ENCODE peak calls at places on chromosomes 4 and X, in four cellular contexts. J is mesenchymal stem cell; P is CD4-positive, alpha-beta memory T cell; D is CD8-positive, alpha-beta memory T cell. O is an unnamed sample.

GRCh38 chrX:153643431-153644351 is 3.3 kb upstream of the DUSP9 start:
- DNase-seq in D (no peak), J (peak), P (no peak), O (no peak)

GRCh38 chr4:6331018-6331417 is 61.4 kb downstream of the WFS1 start:
- DNase-seq in D (no peak), P (peak), J (peak), O (peak)

GRCh38 chrX:37371578-37371981 is 22.4 kb downstream of the PRRG1 start:
- DNase-seq in D (no peak), J (no peak), P (no peak), O (no peak)

GRCh38 chr4:8274772-8275241 is 5.3 kb downstream of the HTRA3 start:
- DNase-seq in D (no peak), J (peak), P (no peak), O (no peak)

GRCh38 chrX:153564047-153564606 is 34.8 kb downstream of the CCNQ start:
- DNase-seq in D (no peak), J (no peak), P (no peak), O (no peak)

GRCh38 chr4:111798840-111799239 is 346.4 kb upstream of the FAM241A start:
- DNase-seq in D (no peak), P (no peak), J (no peak), O (no peak)

GRCh38 chr4:136713140-136713539 is 819.2 kb downstream of the PCDH18 start:
- DNase-seq in D (no peak), J (peak), P (no peak), O (no peak)

GRCh38 chr4:167897116-167897515 is 195.2 kb upstream of the ANXA10 start:
- DNase-seq in J (peak), D (no peak), P (no peak), O (no peak)

GRCh38 chr4:10104991-10105276 is 11.7 kb downstream of the WDR1 start:
- DNase-seq in J (no peak), P (no peak), D (no peak), O (no peak)

GRCh38 chr4:10102981-10103330 is 13.6 kb downstream of the WDR1 start:
- DNase-seq in D (no peak), J (no peak), P (no peak), O (no peak)

GRCh38 chr4:10105920-10106319 is 10.7 kb downstream of the WDR1 start:
- DNase-seq in D (no peak), J (no peak), P (no peak), O (no peak)

GRCh38 chr4:10105421-10105820 is 11.2 kb downstream of the WDR1 start:
- DNase-seq in P (no peak), J (no peak), D (no peak), O (no peak)

DNA sequence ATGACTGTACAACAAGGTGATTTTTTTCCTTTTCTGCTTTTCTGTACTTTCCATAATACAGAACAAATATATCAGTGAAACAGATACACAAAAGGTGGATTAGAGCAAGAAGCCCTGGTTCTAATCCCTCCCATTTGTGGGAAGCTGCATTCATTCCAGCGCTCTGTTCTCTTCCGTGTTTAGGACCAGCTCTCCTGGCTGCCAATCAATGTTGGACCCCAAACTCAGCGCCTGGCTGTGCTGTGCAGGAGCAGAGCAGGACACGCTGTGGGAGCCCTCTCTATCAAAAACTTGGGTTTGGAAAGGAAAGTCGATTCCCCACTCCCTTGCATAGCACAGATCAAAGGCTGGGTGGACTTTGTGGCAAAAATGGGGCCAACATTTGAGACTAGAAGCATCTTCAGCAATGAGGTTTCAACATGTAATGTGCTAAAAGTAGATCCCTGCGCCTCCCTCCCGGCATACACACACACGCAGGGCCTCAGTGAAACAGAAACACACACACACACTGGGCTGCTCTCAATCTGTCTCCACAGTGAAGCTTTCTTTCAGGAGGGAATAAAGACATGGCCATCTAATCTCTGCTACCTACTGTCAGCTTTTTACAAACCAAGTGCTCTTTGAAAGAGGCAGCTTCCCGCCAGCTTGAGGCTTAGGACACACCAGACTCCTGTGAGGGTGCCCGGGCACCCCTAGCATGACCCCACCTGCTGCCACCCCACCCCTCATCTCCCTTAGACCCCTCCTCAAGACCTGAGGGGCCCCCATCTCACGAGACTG is 12.2 kb downstream of the WDR1 start:
- DNase-seq in J (peak), D (no peak), P (no peak), O (no peak)
- H3K4me3 ChIP-seq in J (peak), D (peak), P (no peak), O (no peak)

DNA sequence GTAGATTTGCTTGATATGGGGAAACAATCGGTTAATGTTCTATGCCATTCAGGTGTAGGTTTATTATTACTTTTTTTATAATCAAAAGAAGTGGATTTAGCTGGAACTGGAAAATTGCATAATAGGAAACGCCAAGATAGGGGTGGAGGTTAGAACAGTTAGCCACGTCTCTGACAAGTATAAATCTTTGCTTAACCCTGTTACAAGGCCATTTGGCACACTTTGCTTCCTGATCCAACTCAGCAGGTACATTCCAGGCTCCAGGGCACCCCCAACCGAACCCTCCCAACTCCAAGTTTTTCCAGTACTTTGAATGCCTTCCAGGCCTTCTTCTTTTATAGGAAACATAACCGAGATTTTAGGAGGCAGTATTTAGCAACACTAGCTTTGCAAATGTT is 50.7 kb upstream of the ACSL4 start:
- DNase-seq in D (no peak), J (no peak), P (no peak), O (no peak)
- H3K4me3 ChIP-seq in D (no peak), J (no peak), P (no peak), O (no peak)

GRCh38 chrX:790031-790430 is 159.4 kb downstream of the SHOX start:
- DNase-seq in D (no peak), J (no peak), P (no peak), O (no peak)

GRCh38 chrX:789096-789495 is 158.5 kb downstream of the SHOX start:
- DNase-seq in P (no peak), D (no peak), J (no peak), O (no peak)

GRCh38 chrX:791479-792034 is 161.0 kb downstream of the SHOX start:
- DNase-seq in J (no peak), P (no peak), D (no peak), O (no peak)

GRCh38 chrX:793216-793770 is 162.7 kb downstream of the SHOX start:
- DNase-seq in D (no peak), J (no peak), P (no peak), O (no peak)

DNA sequence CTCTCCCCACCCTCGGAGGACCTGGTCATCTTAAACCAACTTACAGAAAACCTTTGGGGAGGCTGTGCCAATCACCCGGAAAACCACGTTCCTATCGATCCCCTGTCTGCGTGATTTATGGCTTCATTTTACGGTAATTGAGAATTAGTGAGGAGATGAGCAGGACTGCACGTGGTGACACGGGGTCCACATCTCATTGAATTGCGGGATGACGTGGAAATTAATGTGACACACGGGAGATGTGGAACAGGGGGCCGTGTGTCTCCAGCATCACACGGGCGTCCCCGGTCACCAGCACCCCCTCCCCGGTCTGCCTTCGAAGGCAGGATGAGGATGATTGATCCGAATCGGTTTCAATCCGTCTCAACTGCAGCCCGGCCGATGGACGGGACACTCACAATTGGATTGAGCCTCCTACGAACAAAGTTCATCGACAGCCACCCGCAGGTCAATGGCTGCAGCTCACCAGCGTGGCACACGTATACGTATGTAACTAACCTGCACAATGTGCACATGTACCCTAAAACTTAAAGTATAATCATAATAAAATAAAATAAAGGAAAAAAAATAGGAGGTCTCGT is 160.3 kb downstream of the SHOX start:
- DNase-seq in P (no peak), J (no peak), D (no peak), O (no peak)
- H3K4me3 ChIP-seq in P (no peak), J (no peak), D (no peak), O (no peak)

GRCh38 chr4:78596111-78596742 is 44.7 kb downstream of the ANXA3 start:
- DNase-seq in J (no peak), D (no peak), P (no peak), O (no peak)
- H3K4me3 ChIP-seq in J (no peak), D (no peak), P (no peak), O (no peak)

GRCh38 chrX:69615779-69616519 is at the start of gene EDA:
- DNase-seq in P (peak), J (peak), D (peak), O (peak)
- H3K4me3 ChIP-seq in P (no peak), J (peak), D (no peak), O (peak)

O was measured in HL-60.